ENCODE peak calls at places on chromosomes 11 and 22, in five cellular contexts. S, C, N, V and J are unnamed samples.

GRCh38 chr11:111531687-111532364 is 8.7 kb upstream of the LAYN start:
- DNase-seq in S (no peak), C (no peak), N (peak; percentile 92), V (no peak), J (no peak)

GRCh38 chr11:61974766-61975631 is 7.6 kb upstream of the FTH1 start:
- DNase-seq in S (no peak), C (no peak), N (no peak), V (no peak), J (no peak)

GRCh38 chr11:57230316-57230715 is 6.7 kb downstream of the APLNR start:
- DNase-seq in S (no peak), C (no peak), N (no peak), V (no peak), J (no peak)

GRCh38 chr11:59669611-59670009 is 773 bp upstream of the PATL1 start:
- DNase-seq in S (no peak), C (peak; percentile 21), N (peak; percentile 59), V (no peak), J (no peak)

GRCh38 chr11:47391711-47392432 is 13.5 kb upstream of the SPI1 start:
- DNase-seq in S (no peak), C (no peak), N (no peak), V (no peak), J (no peak)

GRCh38 chr22:39183991-39184585 is 31.6 kb upstream of the CBX7 start:
- DNase-seq in S (no peak), C (no peak), N (peak; percentile 41), V (peak; percentile 62), J (no peak)

GRCh38 chr11:75193711-75194110 is 42.8 kb downstream of the SLCO2B1 start:
- DNase-seq in S (no peak), C (no peak), N (no peak), V (no peak), J (no peak)

GRCh38 chr11:103202048-103202651 is 92.9 kb downstream of the DYNC2H1 start:
- DNase-seq in S (peak; percentile 29), C (no peak), N (peak; percentile 61), V (no peak), J (no peak)

GRCh38 chr22:19965771-19966709 is 24.4 kb upstream of the TXNRD2 start:
- DNase-seq in S (peak; percentile 72), C (no peak), N (no peak), V (no peak), J (peak; percentile 45)

GRCh38 chr11:111429066-111429506 is 50.0 kb upstream of the POU2AF1 start:
- DNase-seq in S (peak; percentile 26), C (peak; percentile 54), N (peak; percentile 81), V (peak; percentile 65), J (peak; percentile 39)

GRCh38 chr22:46012881-46013281 is 35.9 kb upstream of the WNT7B start:
- DNase-seq in S (no peak), C (no peak), N (no peak), V (peak; percentile 64), J (peak; percentile 3)

GRCh38 chr11:12693485-12694181 is 19.4 kb downstream of the TEAD1 start:
- DNase-seq in S (no peak), C (peak; percentile 59), N (peak; percentile 99), V (peak; percentile 66), J (no peak)

GRCh38 chr11:58178444-58178843 is 10.4 kb upstream of the OR9Q2 start:
- DNase-seq in S (no peak), C (no peak), N (no peak), V (no peak), J (no peak)

GRCh38 chr22:48938741-48939140 is 888.9 kb downstream of the BRD1 start:
- DNase-seq in S (no peak), C (no peak), N (no peak), V (no peak), J (no peak)

GRCh38 chr11:22635689-22636088 is 10.1 kb upstream of the FANCF start:
- DNase-seq in S (peak; percentile 11), C (no peak), N (no peak), V (no peak), J (no peak)

GRCh38 chr22:29799217-29799680 is 32.1 kb downstream of the UQCR10 start:
- DNase-seq in S (no peak), C (peak; percentile 91), N (peak; percentile 95), V (peak; percentile 97), J (no peak)

GRCh38 chr11:75265851-75266531 is 25.4 kb downstream of the TPBGL start:
- DNase-seq in S (no peak), C (no peak), N (peak; percentile 59), V (peak; percentile 54), J (no peak)

GRCh38 chr11:111414267-111414931 is 35.3 kb upstream of the POU2AF1 start:
- DNase-seq in S (no peak), C (no peak), N (no peak), V (no peak), J (no peak)

GRCh38 chr11:29963068-29963467 is 53.8 kb downstream of the KCNA4 start:
- DNase-seq in S (no peak), C (no peak), N (no peak), V (no peak), J (no peak)

GRCh38 chr22:40462195-40462988 is 92.0 kb downstream of the SGSM3 start:
- DNase-seq in S (no peak), C (no peak), N (no peak), V (no peak), J (no peak)

GRCh38 chr11:44914105-44914504 is 36.6 kb downstream of the TP53I11 start:
- DNase-seq in S (no peak), C (no peak), N (no peak), V (no peak), J (no peak)

DNA sequence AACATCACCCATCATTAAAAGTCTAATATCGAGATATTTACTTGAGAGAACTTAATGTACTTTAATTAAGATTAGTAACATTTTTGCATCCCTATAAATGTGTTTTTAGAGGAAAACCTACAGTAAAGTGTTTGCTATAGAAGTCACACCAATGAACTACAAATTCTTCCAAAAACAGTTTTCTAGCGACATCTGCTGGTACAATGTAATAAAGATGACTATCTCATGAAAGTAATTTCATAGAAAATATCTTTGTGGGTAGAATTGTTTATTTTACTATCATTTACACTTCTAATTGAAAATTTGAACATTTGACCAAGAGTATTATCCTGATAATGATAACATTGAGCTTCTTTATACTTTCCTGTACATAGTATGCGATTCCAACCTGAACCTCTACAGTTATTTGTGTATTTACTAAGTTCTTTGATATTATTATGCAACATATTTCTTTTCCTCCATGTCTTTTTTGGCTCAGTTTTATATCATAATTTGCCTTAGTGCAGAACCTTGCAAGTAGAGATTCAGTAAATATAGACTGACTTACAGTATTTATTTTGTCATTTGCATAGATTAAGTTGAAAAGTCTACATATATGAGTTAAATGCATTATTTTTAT is 252.7 kb downstream of the TMEM135 start:
- DNase-seq in S (peak; percentile 76), C (no peak), N (peak; percentile 69), V (no peak), J (peak; percentile 11)
- TF ChIP-seq CTCF in S (peak; percentile 83), C (peak; percentile 28), N (peak; percentile 63), V (peak; percentile 74), J (peak; percentile 76)

GRCh38 chr11:117821431-117821830 is 3.1 kb downstream of the FXYD2 start:
- DNase-seq in S (no peak), C (no peak), N (no peak), V (peak; percentile 42), J (no peak)

GRCh38 chr11:117823294-117823940 is 1.1 kb downstream of the FXYD2 start:
- DNase-seq in S (peak; percentile 39), C (no peak), N (no peak), V (peak; percentile 51), J (no peak)

GRCh38 chr11:117822031-117822521 is 2.5 kb downstream of the FXYD2 start:
- DNase-seq in S (peak; percentile 68), C (peak; percentile 61), N (no peak), V (peak; percentile 65), J (peak; percentile 62)

GRCh38 chr11:117823941-117824420 is 563 bp downstream of the FXYD2 start:
- DNase-seq in S (no peak), C (no peak), N (peak; percentile 67), V (peak; percentile 80), J (no peak)

DNA sequence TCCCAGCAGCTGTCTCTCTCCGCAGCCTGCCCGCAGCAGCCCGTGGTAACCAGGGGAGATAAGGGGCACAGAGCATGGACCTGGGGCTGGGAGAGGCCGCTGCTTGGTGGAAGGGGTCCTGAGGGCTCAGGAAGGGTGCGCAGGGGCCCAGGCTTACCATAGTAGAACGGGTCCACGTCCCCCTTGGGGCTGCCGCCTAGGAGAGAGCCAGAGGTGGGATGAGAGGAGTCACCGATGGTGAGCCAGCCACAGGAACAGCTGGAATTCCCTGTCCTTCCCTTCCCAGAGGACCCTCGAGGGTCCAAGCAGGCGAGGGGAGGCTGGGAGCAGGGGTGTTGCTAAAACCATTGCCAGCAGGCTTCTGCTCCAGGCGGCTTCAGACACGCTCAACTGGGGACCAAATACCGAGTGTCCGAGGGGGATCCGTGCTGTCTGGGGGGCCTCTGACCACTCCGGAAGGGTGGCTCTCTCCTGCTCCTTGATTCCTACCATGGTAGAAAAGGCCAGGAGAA is 2.0 kb downstream of the FXYD2 start:
- DNase-seq in S (no peak), C (no peak), N (no peak), V (peak; percentile 41), J (no peak)
- TF ChIP-seq CTCF in S (no peak), C (no peak), N (no peak), V (no peak), J (no peak)

GRCh38 chr22:24178502-24179440 is 2.5 kb upstream of the SUSD2 start:
- DNase-seq in S (peak; percentile 58), C (no peak), N (no peak), V (no peak), J (peak; percentile 43)
- TF ChIP-seq CTCF in S (peak; percentile 54), C (peak; percentile 26), N (peak; percentile 41), V (no peak), J (peak; percentile 36)

GRCh38 chr11:2440646-2441045 is 3.7 kb downstream of the TRPM5 start:
- DNase-seq in S (no peak), C (no peak), N (no peak), V (peak; percentile 14), J (no peak)
- TF ChIP-seq CTCF in S (no peak), C (no peak), N (no peak), V (no peak), J (no peak)

GRCh38 chr11:77115181-77115611 is 12.6 kb downstream of the OMP start:
- DNase-seq in S (no peak), C (no peak), N (no peak), V (peak; percentile 48), J (no peak)
- TF ChIP-seq CTCF in S (peak; percentile 24), C (no peak), N (no peak), V (no peak), J (no peak)